ENCODE peak calls at places on chromosomes 11 and 22, in nine cellular contexts. P is fibroblast of the aortic adventitia, B is astrocyte of the spinal cord, J is cardiac muscle cell, W is HFF-Myc, H is right lobe of liver, Z is OCI-LY7, D is Calu3, L is lower lobe of right lung. R is an unnamed sample.

GRCh38 chr11:72705442-72706365 is 31.5 kb upstream of the PDE2A start:
- DNase-seq in P (no peak), B (no peak), J (no peak), W (no peak), H (no peak), Z (no peak), D (no peak), L (no peak), R (no peak)

GRCh38 chr11:93476796-93477195 is 66.4 kb downstream of the SMCO4 start:
- DNase-seq in P (peak; percentile 31), B (peak; percentile 29), J (no peak), W (no peak), H (no peak), Z (no peak), D (peak; percentile 5), L (no peak), R (no peak)

GRCh38 chr11:36362902-36363301 is 66.8 kb downstream of the PRR5L start:
- DNase-seq in P (peak; percentile 46), B (peak; percentile 85), J (no peak), W (no peak), H (no peak), Z (no peak), D (no peak), L (no peak), R (no peak)

GRCh38 chr11:62295504-62295903 is 3.4 kb downstream of the SCGB1D4 start:
- DNase-seq in P (peak; percentile 15), B (peak; percentile 36), J (peak; percentile 76), W (no peak), H (no peak), Z (no peak), D (peak; percentile 27), L (no peak), R (peak; percentile 40)

GRCh38 chr11:73152086-73152853 is 10.2 kb upstream of the FCHSD2 start:
- DNase-seq in P (no peak), B (no peak), J (no peak), W (no peak), H (peak; percentile 15), Z (peak; percentile 92), D (no peak), L (no peak), R (no peak)

GRCh38 chr11:11500744-11501487 is 120.9 kb downstream of the GALNT18 start:
- DNase-seq in P (no peak), B (no peak), J (no peak), W (no peak), H (no peak), Z (no peak), D (peak; percentile 1), L (no peak), R (no peak)

GRCh38 chr11:75100314-75100713 is 3.6 kb upstream of the OR2AT4 start:
- DNase-seq in P (peak; percentile 51), B (peak; percentile 2), J (no peak), W (peak; percentile 56), H (no peak), Z (peak; percentile 6), D (no peak), L (no peak), R (no peak)

GRCh38 chr11:134399996-134400395 is 12.0 kb downstream of the B3GAT1 start:
- DNase-seq in P (no peak), B (no peak), J (no peak), W (no peak), H (no peak), Z (no peak), D (no peak), L (no peak), R (no peak)

GRCh38 chr11:46273511-46274205 is 3.8 kb upstream of the CREB3L1 start:
- DNase-seq in P (peak; percentile 67), B (peak; percentile 19), J (no peak), W (no peak), H (peak; percentile 72), Z (no peak), D (peak; percentile 51), L (no peak), R (no peak)

GRCh38 chr22:47759909-47760308 is 997.5 kb downstream of the TBC1D22A start:
- DNase-seq in P (no peak), B (no peak), J (no peak), W (no peak), H (no peak), Z (no peak), D (no peak), L (no peak), R (no peak)

GRCh38 chr11:2929511-2929879 is 275 bp upstream of the PHLDA2 start:
- DNase-seq in P (peak; percentile 60), B (peak; percentile 83), J (no peak), W (no peak), H (no peak), Z (no peak), D (peak; percentile 90), L (peak; percentile 75), R (no peak)

GRCh38 chr11:2930705-2931415 is 1.6 kb upstream of the PHLDA2 start:
- DNase-seq in P (peak; percentile 11), B (peak; percentile 54), J (peak; percentile 72), W (no peak), H (peak; percentile 91), Z (peak; percentile 73), D (peak; percentile 99), L (peak; percentile 90), R (peak; percentile 76)

GRCh38 chr11:2928605-2929510 is at the start of gene PHLDA2:
- DNase-seq in P (peak; percentile 76), B (peak; percentile 74), J (peak; percentile 52), W (no peak), H (peak; percentile 74), Z (no peak), D (peak; percentile 81), L (peak; percentile 72), R (peak; percentile 49)

GRCh38 chr11:2931416-2931746 is 2.2 kb upstream of the PHLDA2 start:
- DNase-seq in P (no peak), B (no peak), J (no peak), W (no peak), H (no peak), Z (no peak), D (no peak), L (no peak), R (no peak)

DNA sequence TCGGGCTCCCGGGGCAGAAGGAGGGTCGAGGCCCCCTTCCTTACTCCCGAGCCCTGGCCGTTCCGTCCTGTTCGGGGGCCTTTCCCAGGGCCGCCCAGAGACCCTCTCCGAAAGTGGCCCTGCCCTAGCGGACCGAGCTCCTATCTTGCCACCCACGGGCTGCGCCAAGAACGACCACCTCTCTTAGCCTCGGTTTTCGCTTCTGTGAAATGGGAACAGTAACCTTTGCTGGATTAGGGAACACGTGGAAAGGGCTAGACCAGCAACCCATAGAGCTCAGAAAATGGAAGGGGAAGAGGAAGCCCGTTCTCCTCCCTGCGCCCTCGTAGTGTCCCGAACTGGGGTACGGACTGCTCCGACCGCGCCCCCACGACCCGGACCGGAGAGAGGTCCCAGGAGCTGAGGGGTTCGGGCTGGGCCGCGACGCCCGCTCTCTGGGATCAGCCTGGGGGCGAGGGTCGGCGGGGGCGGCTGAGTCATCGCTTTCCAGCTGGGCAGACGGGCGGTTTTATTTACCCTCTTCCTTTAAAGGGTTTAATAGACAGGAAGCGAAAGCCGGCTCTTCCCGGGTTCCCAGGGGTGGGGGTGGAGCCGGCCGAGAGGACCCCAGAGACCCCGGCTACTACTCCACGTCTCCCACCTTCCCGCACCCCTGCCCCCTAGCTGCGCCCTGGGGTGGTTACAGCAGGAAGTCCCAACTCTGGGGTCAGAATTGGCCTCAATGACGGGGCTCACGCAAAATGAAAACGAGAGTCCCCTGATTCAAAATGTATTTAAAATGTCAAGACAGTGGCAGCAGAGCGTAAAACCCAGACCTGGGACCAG is 872 bp upstream of the PHLDA2 start:
- DNase-seq in P (peak; percentile 25), B (peak; percentile 76), J (no peak), W (no peak), H (no peak), Z (no peak), D (peak; percentile 79), L (peak; percentile 68), R (no peak)
- TF ChIP-seq CTCF in P (peak; percentile 63), B (peak; percentile 40), J (peak; percentile 53), W (no peak), H (no peak), Z (no peak), D (no peak), L (no peak), R (no peak)

GRCh38 chr22:28741758-28742561 is at the start of the genes CHEK2 and HSCB:
- DNase-seq in P (peak; percentile 99), B (peak; percentile 99), J (peak; percentile 98), W (peak; percentile 97), H (peak; percentile 99), Z (peak; percentile 99), D (peak; percentile 98), L (peak; percentile 98), R (peak; percentile 93)
- TF ChIP-seq CTCF in P (peak; percentile 13), B (no peak), J (peak; percentile 2), W (no peak), H (peak; percentile 16), Z (peak; percentile 65), D (no peak), L (no peak), R (no peak)

GRCh38 chr11:17890333-17890732 is 122.5 kb downstream of the SERGEF start:
- DNase-seq in P (no peak), B (no peak), J (no peak), W (no peak), H (no peak), Z (no peak), D (no peak), L (no peak), R (no peak)
- TF ChIP-seq CTCF in P (peak; percentile 10), B (peak; percentile 16), J (peak; percentile 6), W (peak; percentile 9), H (no peak), Z (no peak), D (peak; percentile 29), L (no peak), R (peak; percentile 32)

DNA sequence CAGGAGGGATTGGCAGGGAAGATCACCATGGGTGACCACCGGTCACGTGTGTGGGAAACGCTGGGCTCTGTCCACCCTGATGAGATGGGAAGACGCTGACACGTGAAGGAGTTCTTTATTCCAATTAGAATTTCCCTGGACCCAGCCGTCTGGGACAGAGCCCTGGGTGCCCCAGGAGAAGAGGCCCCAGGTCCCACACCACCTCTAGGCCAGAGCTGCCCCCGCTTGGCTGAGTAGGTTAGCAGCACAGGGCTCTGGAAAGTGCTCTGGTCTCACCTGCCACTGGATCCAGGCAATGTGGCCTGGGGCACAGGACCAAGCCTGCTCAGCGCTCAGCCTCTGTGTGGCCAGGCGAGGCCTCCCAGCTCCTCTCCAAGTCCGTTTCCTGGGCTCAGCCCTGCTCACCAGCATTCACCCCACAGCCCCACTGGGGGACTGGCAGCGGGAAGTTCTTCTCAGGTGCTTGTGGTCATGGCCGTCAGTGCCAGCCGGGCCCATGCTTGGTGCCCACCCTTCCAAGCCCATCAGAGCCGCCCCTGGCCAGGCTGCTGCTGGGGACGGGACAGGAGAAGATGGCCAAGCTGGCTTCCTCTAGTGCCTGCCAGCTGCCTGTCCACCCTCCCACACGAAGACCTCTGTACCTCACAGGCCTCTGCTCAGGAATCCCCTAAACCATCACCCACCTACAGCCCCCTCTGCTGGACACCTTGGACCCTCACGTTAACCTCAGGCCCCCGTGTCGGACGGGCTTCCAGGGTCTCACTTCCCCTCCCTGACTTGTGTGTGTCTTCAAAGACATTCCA is 62.5 kb upstream of the FGF3 start:
- DNase-seq in P (no peak), B (no peak), J (peak; percentile 38), W (no peak), H (no peak), Z (no peak), D (no peak), L (peak; percentile 36), R (no peak)
- TF ChIP-seq CTCF in P (no peak), B (no peak), J (peak; percentile 9), W (peak; percentile 16), H (no peak), Z (peak; percentile 40), D (no peak), L (no peak), R (peak; percentile 37)

R was measured in progenitor cell of endocrine pancreas.